ENCODE peak calls at places on chromosomes 7 and 10, in eight cellular contexts. B is brain microvascular endothelial cell, V is stomach, S is lower lobe of right lung, Y is thoracic aorta, G is AG04450, L is cardiac fibroblast, E is fibroblast of lung. X is an unnamed sample.

GRCh38 chr7:128794020-128794419 is 2.3 kb downstream of the CCDC136 start:
- DNase-seq in B (no peak), Y (no peak), L (no peak), E (no peak), S (no peak), V (no peak), G (no peak), X (no peak)

GRCh38 chr10:90274721-90275468 is 573.5 kb downstream of the KIF20B start:
- DNase-seq in V (no peak), B (no peak), L (peak; percentile 5), Y (no peak), S (no peak), E (peak; percentile 51), G (no peak), X (no peak)

GRCh38 chr7:66815976-66816375 is 75.4 kb downstream of the RABGEF1 start:
- DNase-seq in G (no peak), E (no peak), Y (no peak), B (no peak), S (no peak), L (no peak), V (no peak), X (no peak)

GRCh38 chr10:113348694-113349093 is 204.2 kb upstream of the HABP2 start:
- DNase-seq in B (no peak), E (no peak), L (no peak), Y (no peak), G (no peak), V (no peak), S (no peak), X (no peak)

GRCh38 chr7:101733713-101734475 is 83.5 kb upstream of the CUX1 start:
- DNase-seq in V (peak; percentile 66), S (peak; percentile 80), L (peak; percentile 28), G (no peak), E (peak; percentile 66), B (peak; percentile 18), Y (no peak), X (peak; percentile 79)

GRCh38 chr7:100819586-100819985 is 7.7 kb downstream of the EPHB4 start:
- DNase-seq in V (no peak), E (no peak), Y (no peak), L (no peak), G (no peak), S (no peak), B (no peak), X (peak; percentile 15)

GRCh38 chr7:101978683-101979082 is 161.3 kb downstream of the CUX1 start:
- DNase-seq in B (no peak), V (no peak), L (no peak), E (no peak), S (no peak), G (no peak), Y (no peak), X (no peak)

GRCh38 chr10:6200588-6201510 is 1.9 kb upstream of the PFKFB3 start:
- DNase-seq in L (peak; percentile 39), V (no peak), Y (no peak), G (no peak), S (no peak), B (no peak), E (peak; percentile 21), X (peak; percentile 31)

GRCh38 chr10:32187686-32188085 is 131.5 kb upstream of the KIF5B start:
- DNase-seq in B (no peak), L (no peak), S (no peak), Y (no peak), E (no peak), G (no peak), V (no peak), X (no peak)

GRCh38 chr10:71598673-71599072 is 120.9 kb downstream of the C10orf105 start:
- DNase-seq in G (no peak), V (peak; percentile 42), L (peak; percentile 60), B (peak; percentile 83), S (peak; percentile 77), Y (no peak), E (peak; percentile 18), X (no peak)

GRCh38 chr7:29190349-29191045 is 4.1 kb upstream of the CHN2 start:
- DNase-seq in L (no peak), V (no peak), B (no peak), E (no peak), S (no peak), G (no peak), Y (no peak), X (no peak)

GRCh38 chr10:105950410-105950809 is 1214.1 kb downstream of the SORCS1 start:
- DNase-seq in S (peak; percentile 54), B (peak; percentile 24), G (no peak), E (peak; percentile 14), V (peak; percentile 54), Y (no peak), L (peak; percentile 69), X (peak; percentile 11)

GRCh38 chr7:4893929-4894475 is 10.5 kb upstream of the RADIL start:
- DNase-seq in V (no peak), E (no peak), S (no peak), G (no peak), B (no peak), Y (no peak), L (no peak), X (no peak)

GRCh38 chr7:28135760-28136159 is 44.8 kb downstream of the JAZF1 start:
- DNase-seq in S (no peak), B (no peak), E (no peak), G (no peak), L (no peak), Y (no peak), V (no peak), X (no peak)

GRCh38 chr7:1027285-1028043 is 16.9 kb upstream of the GPR146 start:
- DNase-seq in S (no peak), Y (no peak), L (peak; percentile 55), B (peak; percentile 14), E (peak; percentile 51), V (no peak), G (peak; percentile 10), X (peak; percentile 59)

GRCh38 chr7:57256637-57257375 is 124.6 kb upstream of the ZNF479 start:
- DNase-seq in L (no peak), G (no peak), E (no peak), V (no peak), Y (no peak), S (no peak), B (no peak), X (no peak)

GRCh38 chr7:768881-769504 is 41.9 kb upstream of the PRKAR1B start:
- DNase-seq in V (peak; percentile 53), B (peak; percentile 19), S (no peak), G (no peak), Y (no peak), L (no peak), E (no peak), X (peak; percentile 12)

GRCh38 chr10:86857097-86857825 is 100.2 kb downstream of the MMRN2 start:
- DNase-seq in E (peak; percentile 89), S (no peak), L (peak; percentile 63), B (peak; percentile 55), V (no peak), Y (no peak), G (no peak), X (no peak)

GRCh38 chr7:155770186-155770585 is 42.1 kb downstream of the SHH start:
- DNase-seq in G (no peak), Y (no peak), V (no peak), L (no peak), E (no peak), S (no peak), B (no peak), X (no peak)

GRCh38 chr10:99711129-99711719 is 20.7 kb downstream of the COX15 start:
- DNase-seq in L (peak; percentile 76), S (no peak), Y (no peak), B (peak; percentile 57), G (peak; percentile 55), E (peak; percentile 57), V (peak; percentile 29), X (peak; percentile 29)

GRCh38 chr7:46982928-46983327 is 599.0 kb downstream of the TNS3 start:
- DNase-seq in L (no peak), G (no peak), E (peak; percentile 8), B (no peak), S (no peak), V (no peak), Y (no peak), X (no peak)

GRCh38 chr7:119664601-119665000 is 608.4 kb upstream of the KCND2 start:
- DNase-seq in S (no peak), Y (no peak), G (peak; percentile 20), E (peak; percentile 85), V (no peak), L (peak; percentile 90), B (peak; percentile 68), X (no peak)

DNA sequence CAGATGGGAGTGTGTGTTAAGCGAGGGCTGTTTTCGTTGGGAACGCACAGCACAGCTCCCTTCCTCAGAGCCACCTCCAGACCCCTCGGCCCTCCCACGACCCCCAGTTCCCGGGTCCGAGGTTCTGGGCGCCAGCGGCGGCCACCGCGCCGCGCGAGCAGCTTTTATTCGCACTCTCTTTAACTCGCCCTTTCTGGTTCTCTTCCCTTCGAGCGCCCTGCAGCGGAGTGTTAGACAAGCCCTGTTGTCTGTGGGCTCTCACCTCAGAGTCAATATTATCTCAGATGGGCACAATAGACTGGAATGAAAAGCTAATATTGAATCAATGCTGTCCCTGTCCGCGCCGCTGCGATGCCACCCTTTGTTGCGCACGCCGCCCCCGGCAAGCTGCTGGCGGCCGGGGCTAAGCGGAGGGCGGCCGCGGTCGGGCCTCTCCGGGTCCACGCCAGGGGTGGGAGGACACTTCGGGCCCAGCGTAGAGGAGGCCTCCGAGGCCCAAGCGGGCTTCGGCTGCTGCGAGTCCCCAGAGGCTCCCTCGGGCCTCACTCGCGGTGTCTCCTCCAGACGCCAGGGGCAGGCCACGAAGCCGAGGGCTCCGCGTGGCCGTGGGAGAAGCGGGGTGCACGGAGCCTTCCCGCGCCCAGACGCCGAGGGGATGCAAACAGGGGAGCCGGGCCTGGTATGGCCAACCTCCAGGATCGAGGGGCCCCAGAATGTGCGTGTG is 8.1 kb upstream of the EMX2 start:
- DNase-seq in V (no peak), E (no peak), S (no peak), G (no peak), Y (no peak), B (no peak), L (no peak), X (no peak)
- H3K4me3 ChIP-seq in V (peak overlapping the region; percentile 34), E (no peak overlapping the region), S (no peak overlapping the region), G (no peak overlapping the region), Y (peak overlapping the region; percentile 65), B (no peak overlapping the region), L (no peak overlapping the region), X (no peak overlapping the region)

DNA sequence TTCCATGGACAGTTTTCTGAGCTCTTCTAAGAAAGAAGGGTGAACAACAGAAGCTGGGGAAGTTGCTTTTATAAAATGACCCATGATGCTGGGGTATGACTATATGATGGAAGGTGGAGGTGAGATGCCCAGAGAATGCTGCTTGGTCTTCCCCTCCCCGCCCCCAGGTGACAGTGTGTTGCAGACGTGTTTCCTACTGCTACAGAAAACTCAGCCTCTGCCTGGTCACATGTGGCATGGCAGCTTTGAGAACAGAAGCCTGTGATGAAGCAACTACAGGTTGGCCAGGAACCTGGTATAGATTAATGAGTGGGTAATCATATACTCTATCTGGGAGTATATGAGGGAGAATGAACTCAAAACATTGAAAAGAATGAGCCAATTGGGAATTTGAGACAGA is 67.1 kb downstream of the MTURN start:
- DNase-seq in E (no peak), S (no peak), L (no peak), Y (no peak), V (no peak), G (no peak), B (no peak), X (no peak)
- H3K4me3 ChIP-seq in E (no peak overlapping the region), S (no peak overlapping the region), L (no peak overlapping the region), Y (no peak overlapping the region), V (no peak overlapping the region), G (no peak overlapping the region), B (no peak overlapping the region), X (no peak overlapping the region)

GRCh38 chr10:52308251-52309031 is 5.6 kb upstream of the DKK1 start:
- DNase-seq in E (peak; percentile 71), S (peak; percentile 59), B (peak; percentile 60), G (peak; percentile 55), V (peak; percentile 46), L (peak; percentile 86), Y (no peak), X (no peak)
- H3K4me3 ChIP-seq in E (peak overlapping the region; percentile 62), S (peak overlapping the region; percentile 57), B (peak overlapping the region; percentile 65), G (peak overlapping the region; percentile 56), V (peak overlapping the region; percentile 49), L (peak overlapping the region; percentile 32), Y (peak overlapping the region; percentile 74), X (no peak overlapping the region)

GRCh38 chr7:150403376-150404171 is 24.4 kb downstream of the ZNF775 start:
- DNase-seq in Y (no peak), S (no peak), E (no peak), G (no peak), B (no peak), V (no peak), L (no peak), X (no peak)
- H3K4me3 ChIP-seq in Y (peak overlapping the region; percentile 75), S (peak overlapping the region; percentile 88), E (peak overlapping the region; percentile 73), G (no peak overlapping the region), B (no peak overlapping the region), V (no peak overlapping the region), L (no peak overlapping the region), X (no peak overlapping the region)